ENCODE peak calls at places on chromosomes 5 and 9, in five cellular contexts. One of them, this sample, is unnamed.

GRCh38 chr9:71910602-71911060 is 362 bp downstream of the ABHD17B start:
- DNase-seq in A172: no peak
- DNase-seq in activated CD4-positive, CD25-positive, alpha-beta regulatory T cell treated with anti-CD3 and anti-CD28 coated beads, Interleukin-2, amount 50 U/mL, for 72 hours: no peak
- DNase-seq in stimulated activated naive CD8-positive, alpha-beta T cell treated with anti-CD3 and anti-CD28 coated beads, Interleukin-15, amount 100 ng/mL, for 72 hours: peak; percentile 38
- DNase-seq in type B pancreatic cell: peak; percentile 73
- DNase-seq in this sample: no peak

GRCh38 chr5:131079232-131079631 is 85.8 kb downstream of the HINT1 start:
- DNase-seq in stimulated activated naive CD8-positive, alpha-beta T cell treated with anti-CD3 and anti-CD28 coated beads, Interleukin-15, amount 100 ng/mL, for 72 hours: no peak
- DNase-seq in type B pancreatic cell: no peak
- DNase-seq in activated CD4-positive, CD25-positive, alpha-beta regulatory T cell treated with anti-CD3 and anti-CD28 coated beads, Interleukin-2, amount 50 U/mL, for 72 hours: no peak
- DNase-seq in A172: no peak
- DNase-seq in this sample: no peak

GRCh38 chr9:126334626-126335621 is 8.3 kb downstream of the MVB12B start:
- DNase-seq in A172: no peak
- DNase-seq in stimulated activated naive CD8-positive, alpha-beta T cell treated with anti-CD3 and anti-CD28 coated beads, Interleukin-15, amount 100 ng/mL, for 72 hours: no peak
- DNase-seq in activated CD4-positive, CD25-positive, alpha-beta regulatory T cell treated with anti-CD3 and anti-CD28 coated beads, Interleukin-2, amount 50 U/mL, for 72 hours: no peak
- DNase-seq in type B pancreatic cell: no peak
- DNase-seq in this sample: no peak

GRCh38 chr5:151295138-151295537 is 8.4 kb downstream of the SLC36A3 start:
- DNase-seq in activated CD4-positive, CD25-positive, alpha-beta regulatory T cell treated with anti-CD3 and anti-CD28 coated beads, Interleukin-2, amount 50 U/mL, for 72 hours: no peak
- DNase-seq in stimulated activated naive CD8-positive, alpha-beta T cell treated with anti-CD3 and anti-CD28 coated beads, Interleukin-15, amount 100 ng/mL, for 72 hours: no peak
- DNase-seq in A172: no peak
- DNase-seq in type B pancreatic cell: no peak
- DNase-seq in this sample: no peak

GRCh38 chr5:108340131-108340530 is 41.8 kb downstream of the FBXL17 start:
- DNase-seq in activated CD4-positive, CD25-positive, alpha-beta regulatory T cell treated with anti-CD3 and anti-CD28 coated beads, Interleukin-2, amount 50 U/mL, for 72 hours: no peak
- DNase-seq in type B pancreatic cell: no peak
- DNase-seq in stimulated activated naive CD8-positive, alpha-beta T cell treated with anti-CD3 and anti-CD28 coated beads, Interleukin-15, amount 100 ng/mL, for 72 hours: no peak
- DNase-seq in A172: no peak
- DNase-seq in this sample: no peak

GRCh38 chr9:34611811-34612787 is at the start of gene RPP25L:
- DNase-seq in stimulated activated naive CD8-positive, alpha-beta T cell treated with anti-CD3 and anti-CD28 coated beads, Interleukin-15, amount 100 ng/mL, for 72 hours: peak; percentile 83
- DNase-seq in type B pancreatic cell: peak; percentile 86
- DNase-seq in A172: peak; percentile 52
- DNase-seq in activated CD4-positive, CD25-positive, alpha-beta regulatory T cell treated with anti-CD3 and anti-CD28 coated beads, Interleukin-2, amount 50 U/mL, for 72 hours: peak; percentile 91
- DNase-seq in this sample: peak; percentile 84

GRCh38 chr5:132065351-132065937 is 5.0 kb downstream of the IL3 start:
- DNase-seq in A172: peak; percentile 88
- DNase-seq in stimulated activated naive CD8-positive, alpha-beta T cell treated with anti-CD3 and anti-CD28 coated beads, Interleukin-15, amount 100 ng/mL, for 72 hours: peak; percentile 63
- DNase-seq in type B pancreatic cell: no peak
- DNase-seq in activated CD4-positive, CD25-positive, alpha-beta regulatory T cell treated with anti-CD3 and anti-CD28 coated beads, Interleukin-2, amount 50 U/mL, for 72 hours: no peak
- DNase-seq in this sample: peak; percentile 43

GRCh38 chr9:100577776-100578448 is at the start of gene CAVIN4:
- DNase-seq in activated CD4-positive, CD25-positive, alpha-beta regulatory T cell treated with anti-CD3 and anti-CD28 coated beads, Interleukin-2, amount 50 U/mL, for 72 hours: no peak
- DNase-seq in stimulated activated naive CD8-positive, alpha-beta T cell treated with anti-CD3 and anti-CD28 coated beads, Interleukin-15, amount 100 ng/mL, for 72 hours: no peak
- DNase-seq in type B pancreatic cell: no peak
- DNase-seq in A172: no peak
- DNase-seq in this sample: no peak

GRCh38 chr5:141250576-141250975 is 5.4 kb downstream of the PCDHB15 start:
- DNase-seq in A172: no peak
- DNase-seq in type B pancreatic cell: no peak
- DNase-seq in activated CD4-positive, CD25-positive, alpha-beta regulatory T cell treated with anti-CD3 and anti-CD28 coated beads, Interleukin-2, amount 50 U/mL, for 72 hours: no peak
- DNase-seq in stimulated activated naive CD8-positive, alpha-beta T cell treated with anti-CD3 and anti-CD28 coated beads, Interleukin-15, amount 100 ng/mL, for 72 hours: no peak
- DNase-seq in this sample: no peak

GRCh38 chr5:160887780-160888179 is 35.8 kb upstream of the ATP10B start:
- DNase-seq in activated CD4-positive, CD25-positive, alpha-beta regulatory T cell treated with anti-CD3 and anti-CD28 coated beads, Interleukin-2, amount 50 U/mL, for 72 hours: no peak
- DNase-seq in stimulated activated naive CD8-positive, alpha-beta T cell treated with anti-CD3 and anti-CD28 coated beads, Interleukin-15, amount 100 ng/mL, for 72 hours: no peak
- DNase-seq in type B pancreatic cell: no peak
- DNase-seq in A172: no peak
- DNase-seq in this sample: no peak

GRCh38 chr5:111948517-111948916 is 191.5 kb upstream of the NREP start:
- DNase-seq in stimulated activated naive CD8-positive, alpha-beta T cell treated with anti-CD3 and anti-CD28 coated beads, Interleukin-15, amount 100 ng/mL, for 72 hours: no peak
- DNase-seq in A172: peak; percentile 46
- DNase-seq in type B pancreatic cell: no peak
- DNase-seq in activated CD4-positive, CD25-positive, alpha-beta regulatory T cell treated with anti-CD3 and anti-CD28 coated beads, Interleukin-2, amount 50 U/mL, for 72 hours: no peak
- DNase-seq in this sample: no peak

GRCh38 chr9:1875921-1876448 is 139.2 kb upstream of the SMARCA2 start:
- DNase-seq in A172: no peak
- DNase-seq in stimulated activated naive CD8-positive, alpha-beta T cell treated with anti-CD3 and anti-CD28 coated beads, Interleukin-15, amount 100 ng/mL, for 72 hours: peak; percentile 82
- DNase-seq in activated CD4-positive, CD25-positive, alpha-beta regulatory T cell treated with anti-CD3 and anti-CD28 coated beads, Interleukin-2, amount 50 U/mL, for 72 hours: peak; percentile 53
- DNase-seq in type B pancreatic cell: no peak
- DNase-seq in this sample: peak; percentile 20

GRCh38 chr5:132334812-132335211 is 34.7 kb upstream of the SLC22A5 start:
- DNase-seq in type B pancreatic cell: no peak
- DNase-seq in activated CD4-positive, CD25-positive, alpha-beta regulatory T cell treated with anti-CD3 and anti-CD28 coated beads, Interleukin-2, amount 50 U/mL, for 72 hours: no peak
- DNase-seq in A172: peak; percentile 22
- DNase-seq in stimulated activated naive CD8-positive, alpha-beta T cell treated with anti-CD3 and anti-CD28 coated beads, Interleukin-15, amount 100 ng/mL, for 72 hours: no peak
- DNase-seq in this sample: no peak

GRCh38 chr9:96249746-96250145 is 52.2 kb downstream of the HSD17B3 start:
- DNase-seq in type B pancreatic cell: no peak
- DNase-seq in stimulated activated naive CD8-positive, alpha-beta T cell treated with anti-CD3 and anti-CD28 coated beads, Interleukin-15, amount 100 ng/mL, for 72 hours: no peak
- DNase-seq in A172: no peak
- DNase-seq in activated CD4-positive, CD25-positive, alpha-beta regulatory T cell treated with anti-CD3 and anti-CD28 coated beads, Interleukin-2, amount 50 U/mL, for 72 hours: no peak
- DNase-seq in this sample: no peak

GRCh38 chr5:137666109-137666850 is 69.6 kb downstream of the KLHL3 start:
- DNase-seq in activated CD4-positive, CD25-positive, alpha-beta regulatory T cell treated with anti-CD3 and anti-CD28 coated beads, Interleukin-2, amount 50 U/mL, for 72 hours: peak; percentile 33
- DNase-seq in type B pancreatic cell: no peak
- DNase-seq in A172: no peak
- DNase-seq in stimulated activated naive CD8-positive, alpha-beta T cell treated with anti-CD3 and anti-CD28 coated beads, Interleukin-15, amount 100 ng/mL, for 72 hours: peak; percentile 59
- DNase-seq in this sample: no peak

GRCh38 chr9:17863213-17863883 is 284.5 kb downstream of the SH3GL2 start:
- DNase-seq in type B pancreatic cell: no peak
- DNase-seq in A172: no peak
- DNase-seq in stimulated activated naive CD8-positive, alpha-beta T cell treated with anti-CD3 and anti-CD28 coated beads, Interleukin-15, amount 100 ng/mL, for 72 hours: peak; percentile 8
- DNase-seq in activated CD4-positive, CD25-positive, alpha-beta regulatory T cell treated with anti-CD3 and anti-CD28 coated beads, Interleukin-2, amount 50 U/mL, for 72 hours: no peak
- DNase-seq in this sample: no peak

GRCh38 chr5:57383093-57383861 is 99.3 kb downstream of the ACTBL2 start:
- DNase-seq in activated CD4-positive, CD25-positive, alpha-beta regulatory T cell treated with anti-CD3 and anti-CD28 coated beads, Interleukin-2, amount 50 U/mL, for 72 hours: no peak
- DNase-seq in stimulated activated naive CD8-positive, alpha-beta T cell treated with anti-CD3 and anti-CD28 coated beads, Interleukin-15, amount 100 ng/mL, for 72 hours: peak; percentile 26
- DNase-seq in A172: peak; percentile 96
- DNase-seq in type B pancreatic cell: no peak
- DNase-seq in this sample: peak; percentile 16

GRCh38 chr5:43020294-43020711 is 19.8 kb downstream of the ANXA2R start:
- DNase-seq in stimulated activated naive CD8-positive, alpha-beta T cell treated with anti-CD3 and anti-CD28 coated beads, Interleukin-15, amount 100 ng/mL, for 72 hours: peak; percentile 49
- DNase-seq in type B pancreatic cell: no peak
- DNase-seq in activated CD4-positive, CD25-positive, alpha-beta regulatory T cell treated with anti-CD3 and anti-CD28 coated beads, Interleukin-2, amount 50 U/mL, for 72 hours: peak; percentile 49
- DNase-seq in A172: peak; percentile 58
- DNase-seq in this sample: no peak

GRCh38 chr9:126947529-126947928 is 32.9 kb downstream of the RALGPS1 start:
- DNase-seq in type B pancreatic cell: no peak
- DNase-seq in activated CD4-positive, CD25-positive, alpha-beta regulatory T cell treated with anti-CD3 and anti-CD28 coated beads, Interleukin-2, amount 50 U/mL, for 72 hours: no peak
- DNase-seq in A172: no peak
- DNase-seq in stimulated activated naive CD8-positive, alpha-beta T cell treated with anti-CD3 and anti-CD28 coated beads, Interleukin-15, amount 100 ng/mL, for 72 hours: no peak
- DNase-seq in this sample: no peak

GRCh38 chr5:108655750-108656450 is 91.8 kb upstream of the FER start:
- DNase-seq in activated CD4-positive, CD25-positive, alpha-beta regulatory T cell treated with anti-CD3 and anti-CD28 coated beads, Interleukin-2, amount 50 U/mL, for 72 hours: no peak
- DNase-seq in A172: peak; percentile 62
- DNase-seq in stimulated activated naive CD8-positive, alpha-beta T cell treated with anti-CD3 and anti-CD28 coated beads, Interleukin-15, amount 100 ng/mL, for 72 hours: no peak
- DNase-seq in type B pancreatic cell: no peak
- DNase-seq in this sample: no peak

GRCh38 chr5:54007822-54008777 is 302.3 kb downstream of the ARL15 start:
- DNase-seq in type B pancreatic cell: no peak
- DNase-seq in activated CD4-positive, CD25-positive, alpha-beta regulatory T cell treated with anti-CD3 and anti-CD28 coated beads, Interleukin-2, amount 50 U/mL, for 72 hours: no peak
- DNase-seq in A172: peak; percentile 5
- DNase-seq in stimulated activated naive CD8-positive, alpha-beta T cell treated with anti-CD3 and anti-CD28 coated beads, Interleukin-15, amount 100 ng/mL, for 72 hours: no peak
- DNase-seq in this sample: no peak